ENCODE peak calls at places on chromosomes 3 and 15, in seven cellular contexts. I is left ventricle myocardium inferior; J is kidney epithelial cell; B is thyroid gland; X is CD4-positive, alpha-beta T cell; P is upper lobe of right lung; O is D721Med. G is an unnamed sample.

GRCh38 chr3:127632035-127632434 is 3.0 kb downstream of the PODXL2 start:
- DNase-seq in I (no peak), J (no peak), B (no peak), X (no peak), P (no peak), O (no peak), G (no peak)

GRCh38 chr3:10700821-10701220 is 115.2 kb upstream of the SLC6A11 start:
- DNase-seq in I (no peak), J (no peak), B (no peak), X (no peak), P (no peak), O (no peak), G (no peak)

GRCh38 chr15:39118510-39118909 is 462.4 kb upstream of the THBS1 start:
- DNase-seq in I (no peak), J (no peak), B (no peak), X (no peak), P (no peak), O (no peak), G (no peak)

GRCh38 chr3:49415931-49416601 is 3.8 kb downstream of the TCTA start:
- DNase-seq in I (no peak), J (no peak), B (no peak), X (peak; percentile 53), P (no peak), O (no peak), G (no peak)

GRCh38 chr15:33742807-33743206 is 225.5 kb upstream of the CHRM5 start:
- DNase-seq in I (no peak), J (no peak), B (no peak), X (no peak), P (no peak), O (no peak), G (no peak)

GRCh38 chr3:36480916-36481648 is 100.8 kb downstream of the STAC start:
- DNase-seq in I (no peak), J (no peak), B (no peak), X (no peak), P (no peak), O (no peak), G (no peak)

GRCh38 chr3:57120040-57120802 is 44.9 kb downstream of the IL17RD start:
- DNase-seq in I (no peak), J (no peak), B (no peak), X (no peak), P (no peak), O (no peak), G (no peak)

GRCh38 chr3:115547207-115547606 is 76.1 kb upstream of the GAP43 start:
- DNase-seq in I (no peak), J (no peak), B (no peak), X (no peak), P (no peak), O (no peak), G (no peak)

GRCh38 chr3:51593697-51594096 is 55.2 kb downstream of the RAD54L2 start:
- DNase-seq in I (no peak), J (no peak), B (no peak), X (no peak), P (no peak), O (no peak), G (no peak)

GRCh38 chr3:132596816-132597433 is at the start of gene ACKR4:
- DNase-seq in I (no peak), J (no peak), B (no peak), X (no peak), P (no peak), O (no peak), G (no peak)

GRCh38 chr15:57885435-57885834 is 178.9 kb downstream of the POLR2M start:
- DNase-seq in I (no peak), J (no peak), B (no peak), X (no peak), P (no peak), O (no peak), G (no peak)

GRCh38 chr15:98113357-98113756 is 152.9 kb downstream of the ARRDC4 start:
- DNase-seq in I (no peak), J (no peak), B (no peak), X (no peak), P (no peak), O (no peak), G (no peak)

GRCh38 chr3:114083112-114083511 is 26.6 kb downstream of the QTRT2 start:
- DNase-seq in I (no peak), J (no peak), B (no peak), X (no peak), P (no peak), O (no peak), G (no peak)

GRCh38 chr3:16329036-16329791 is 64.2 kb downstream of the OXNAD1 start:
- DNase-seq in I (no peak), J (no peak), B (peak; percentile 57), X (no peak), P (no peak), O (no peak), G (no peak)

GRCh38 chr3:46321461-46322104 is 32.3 kb upstream of the CCR2 start:
- DNase-seq in I (no peak), J (no peak), B (no peak), X (no peak), P (no peak), O (no peak), G (no peak)

GRCh38 chr3:55702822-55703221 is 215.7 kb upstream of the WNT5A start:
- DNase-seq in I (no peak), J (no peak), B (no peak), X (no peak), P (no peak), O (no peak), G (no peak)

GRCh38 chr3:158701666-158702065 is 29.2 kb upstream of the LXN start:
- DNase-seq in I (no peak), J (no peak), B (no peak), X (no peak), P (no peak), O (no peak), G (no peak)

GRCh38 chr15:60994842-60995495 is 234.1 kb downstream of the RORA start:
- DNase-seq in I (peak; percentile 22), J (no peak), B (no peak), X (no peak), P (no peak), O (no peak), G (no peak)

GRCh38 chr3:141797167-141797773 is 34.1 kb downstream of the GRK7 start:
- DNase-seq in I (peak; percentile 81), J (no peak), B (peak; percentile 77), X (peak; percentile 30), P (peak; percentile 69), O (no peak), G (peak; percentile 70)

GRCh38 chr15:77058468-77058867 is 12.4 kb downstream of the TSPAN3 start:
- DNase-seq in I (no peak), J (no peak), B (no peak), X (no peak), P (no peak), O (no peak), G (no peak)

GRCh38 chr3:146581080-146581601 is 24.0 kb downstream of the PLSCR5 start:
- DNase-seq in I (no peak), J (no peak), B (no peak), X (no peak), P (no peak), O (no peak), G (no peak)

GRCh38 chr3:170809021-170809974 is 60.7 kb downstream of the RPL22L1 start:
- DNase-seq in I (no peak), J (no peak), B (peak; percentile 23), X (no peak), P (no peak), O (no peak), G (peak; percentile 34)

GRCh38 chr3:165820685-165821123 is 16.5 kb downstream of the BCHE start:
- DNase-seq in I (no peak), J (no peak), B (no peak), X (no peak), P (no peak), O (no peak), G (no peak)

GRCh38 chr3:195221015-195221853 is 49.7 kb downstream of the XXYLT1 start:
- DNase-seq in I (no peak), J (no peak), B (peak; percentile 78), X (no peak), P (peak; percentile 66), O (no peak), G (no peak)

GRCh38 chr3:64865872-64866588 is 178.2 kb upstream of the ADAMTS9 start:
- DNase-seq in I (no peak), J (no peak), B (no peak), X (no peak), P (no peak), O (no peak), G (no peak)

DNA sequence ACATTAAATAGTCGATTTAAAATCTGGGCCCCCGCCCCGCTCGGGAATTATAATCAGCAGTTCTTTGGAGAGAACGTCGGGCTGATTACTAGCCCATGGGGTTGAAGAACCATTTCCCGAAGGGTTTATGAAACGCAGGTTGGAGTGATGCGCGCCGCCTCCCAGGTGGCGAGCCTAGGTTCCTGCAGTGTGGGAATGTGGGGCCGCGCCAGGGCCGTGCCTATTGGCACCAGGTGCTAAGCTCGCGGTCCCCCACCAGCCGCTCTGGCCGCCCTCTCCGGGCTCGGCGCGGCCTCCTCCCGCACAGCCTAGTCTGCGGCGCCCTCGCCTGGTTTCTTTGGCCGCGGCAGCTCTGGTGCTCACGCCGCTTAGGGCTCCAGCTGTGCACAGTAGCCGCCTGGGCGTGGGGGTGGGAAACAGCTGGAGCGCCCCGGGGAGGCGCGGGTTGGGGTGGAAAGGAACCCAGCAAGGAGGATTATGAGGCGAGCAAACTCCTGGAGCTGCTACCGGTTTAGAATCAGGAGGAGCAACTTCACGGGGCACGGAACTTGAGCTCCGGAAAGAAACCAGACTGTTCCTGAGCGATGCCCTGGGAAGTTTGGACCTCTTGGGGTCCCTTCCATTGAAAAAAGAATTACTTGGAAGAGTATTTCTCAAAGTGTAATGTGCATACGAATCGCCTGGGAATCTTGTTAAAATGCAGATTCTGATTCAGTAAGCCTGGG is 5.6 kb upstream of the MECOM start:
- DNase-seq in I (peak; percentile 76), J (no peak), B (peak; percentile 67), X (peak; percentile 34), P (peak; percentile 94), O (no peak), G (peak; percentile 85)
- TF ChIP-seq CTCF in I (peak; percentile 89), J (peak; percentile 92), B (peak; percentile 43), X (no peak), P (peak; percentile 80), O (peak; percentile 80), G (peak; percentile 74)

DNA sequence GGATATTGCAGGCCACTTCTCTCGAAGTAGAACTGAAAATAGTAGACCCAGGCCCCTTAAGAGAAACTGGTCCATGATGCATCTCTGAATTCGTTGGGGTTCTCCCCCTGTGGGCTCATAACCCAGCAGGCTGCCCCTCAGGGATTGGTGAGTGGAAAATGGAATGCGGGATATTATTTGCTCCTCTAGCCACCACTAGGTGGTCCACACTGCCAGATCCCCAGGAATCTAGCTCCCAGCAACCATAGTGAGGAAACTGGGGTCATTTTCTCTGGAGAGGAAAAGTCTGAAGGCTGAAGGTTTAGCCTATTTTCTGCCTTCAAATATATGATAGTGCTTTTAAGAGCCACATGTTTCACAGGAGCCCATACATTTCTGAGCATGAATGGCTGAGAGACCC is 6.7 kb downstream of the CX3CR1 start:
- DNase-seq in I (no peak), J (no peak), B (no peak), X (no peak), P (no peak), O (no peak), G (no peak)
- TF ChIP-seq CTCF in I (no peak), J (peak; percentile 12), B (no peak), X (no peak), P (no peak), O (no peak), G (no peak)

GRCh38 chr3:151210676-151211381 is 7.8 kb upstream of the GPR171 start:
- DNase-seq in I (no peak), J (no peak), B (no peak), X (no peak), P (no peak), O (no peak), G (no peak)
- TF ChIP-seq CTCF in I (no peak), J (peak; percentile 4), B (no peak), X (no peak), P (no peak), O (no peak), G (no peak)

GRCh38 chr15:94305133-94305532 is 73.8 kb downstream of the MCTP2 start:
- DNase-seq in I (no peak), J (no peak), B (no peak), X (no peak), P (no peak), O (no peak), G (no peak)
- TF ChIP-seq CTCF in I (no peak), J (no peak), B (no peak), X (no peak), P (no peak), O (no peak), G (no peak)

G was measured in nephron progenitor cell.